ENCODE peak calls at places on chromosomes 5 and 9, in four cellular contexts. E, D, V and U are unnamed samples.

GRCh38 chr5:161105563-161105962 is 253.6 kb upstream of the ATP10B start:
- ATAC-seq in E (no peak), D (no peak), V (no peak), U (peak)

GRCh38 chr9:136507221-136507991 is 24.6 kb upstream of the SEC16A start:
- ATAC-seq in E (no peak), D (no peak), V (no peak), U (no peak)

GRCh38 chr5:13913962-13914361 is 30.5 kb downstream of the DNAH5 start:
- ATAC-seq in E (no peak), D (no peak), V (no peak), U (no peak)

GRCh38 chr5:83553000-83553486 is 81.5 kb downstream of the VCAN start:
- ATAC-seq in E (no peak), D (no peak), V (no peak), U (peak)

GRCh38 chr5:159508344-159508743 is 178.1 kb upstream of the IL12B start:
- ATAC-seq in E (no peak), D (no peak), V (no peak), U (no peak)

GRCh38 chr5:1660037-1660400 is 136.3 kb upstream of the LPCAT1 start:
- ATAC-seq in E (no peak), D (peak), V (no peak), U (no peak)

GRCh38 chr9:116243708-116244107 is 90.1 kb downstream of the PAPPA start:
- ATAC-seq in E (no peak), D (no peak), V (no peak), U (no peak)

GRCh38 chr9:34987160-34988040 is 2.1 kb upstream of the DNAJB5 start:
- ATAC-seq in E (no peak), D (no peak), V (no peak), U (no peak)

GRCh38 chr5:14545890-14546289 is 35.7 kb upstream of the OTULINL start:
- ATAC-seq in E (no peak), D (no peak), V (no peak), U (peak)

GRCh38 chr9:127562841-127563523 is 49.1 kb upstream of the STXBP1 start:
- ATAC-seq in E (no peak), D (peak), V (no peak), U (no peak)

GRCh38 chr5:111227226-111227782 is 3.1 kb downstream of the CAMK4 start:
- ATAC-seq in E (peak), D (no peak), V (no peak), U (no peak)

GRCh38 chr9:95910023-95910706 is 34.7 kb downstream of the ERCC6L2 start:
- ATAC-seq in E (no peak), D (no peak), V (no peak), U (no peak)

GRCh38 chr5:143576721-143577484 is 173.4 kb upstream of the NR3C1 start:
- ATAC-seq in E (no peak), D (no peak), V (no peak), U (no peak)

GRCh38 chr5:146751054-146751453 is 127.5 kb downstream of the PPP2R2B start:
- ATAC-seq in E (no peak), D (peak), V (no peak), U (no peak)

GRCh38 chr5:169081008-169081724 is 219.8 kb downstream of the SLIT3 start:
- ATAC-seq in E (no peak), D (peak), V (no peak), U (no peak)

GRCh38 chr5:132327278-132327959 is 33.2 kb downstream of the SLC22A4 start:
- ATAC-seq in E (no peak), D (no peak), V (no peak), U (no peak)

GRCh38 chr9:107313555-107314096 is 30.5 kb downstream of the RAD23B start:
- ATAC-seq in E (peak), D (no peak), V (no peak), U (no peak)

GRCh38 chr9:116005267-116005666 is 148.3 kb upstream of the PAPPA start:
- ATAC-seq in E (no peak), D (no peak), V (no peak), U (no peak)

GRCh38 chr5:76763136-76763535 is 47.2 kb downstream of the F2R start:
- ATAC-seq in E (peak), D (no peak), V (no peak), U (no peak)

GRCh38 chr9:94743035-94743954 is 16.8 kb downstream of the AOPEP start:
- ATAC-seq in E (no peak), D (peak), V (no peak), U (peak)

GRCh38 chr9:124487491-124488182 is 19.6 kb downstream of the NR5A1 start:
- ATAC-seq in E (no peak), D (no peak), V (no peak), U (no peak)
- TF ChIP-seq POLR2AphosphoS5 in E (no peak), D (no peak), V (no peak), U (no peak)

GRCh38 chr5:81409361-81409760 is 15.4 kb upstream of the ACOT12 start:
- ATAC-seq in E (no peak), D (no peak), V (no peak), U (no peak)
- TF ChIP-seq POLR2AphosphoS5 in E (no peak), D (no peak), V (no peak), U (no peak)

DNA sequence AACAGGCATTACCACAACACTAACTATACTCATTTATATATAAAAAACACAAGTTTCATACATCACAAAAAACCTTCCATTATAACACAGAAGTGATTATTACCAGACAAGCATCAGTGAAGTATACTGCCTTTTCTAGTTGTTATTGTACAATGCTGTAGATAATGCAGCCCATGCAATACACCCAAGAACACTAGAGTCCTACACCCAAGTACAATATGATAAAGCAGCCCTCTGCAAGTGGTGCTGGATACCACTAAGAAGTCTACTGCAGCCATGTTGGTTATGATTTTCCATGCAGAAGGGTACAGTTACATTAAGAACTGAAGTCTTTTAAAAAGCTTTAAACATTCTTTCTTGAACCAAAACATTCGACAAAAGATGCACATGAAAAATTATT is 10.3 kb downstream of the ZFAND5 start:
- ATAC-seq in E (peak), D (no peak), V (no peak), U (no peak)
- TF ChIP-seq POLR2AphosphoS5 in E (peak), D (peak), V (no peak), U (peak)

GRCh38 chr9:130137081-130137869 is 34.9 kb upstream of the NCS1 start:
- ATAC-seq in E (no peak), D (no peak), V (no peak), U (no peak)

GRCh38 chr9:130138791-130139190 is 33.4 kb upstream of the NCS1 start:
- ATAC-seq in E (no peak), D (no peak), V (peak), U (peak)

GRCh38 chr9:130140701-130141100 is 31.5 kb upstream of the NCS1 start:
- ATAC-seq in E (no peak), D (no peak), V (no peak), U (no peak)

GRCh38 chr9:130139251-130139650 is 33.0 kb upstream of the NCS1 start:
- ATAC-seq in E (no peak), D (no peak), V (no peak), U (no peak)

GRCh38 chr9:130137870-130138653 is 34.1 kb upstream of the NCS1 start:
- ATAC-seq in E (no peak), D (no peak), V (peak), U (peak)
- TF ChIP-seq POLR2AphosphoS5 in E (no peak), D (no peak), V (no peak), U (no peak)

GRCh38 chr5:24629798-24630197 is 15.0 kb downstream of the CDH10 start:
- ATAC-seq in E (no peak), D (no peak), V (no peak), U (no peak)
- TF ChIP-seq POLR2AphosphoS5 in E (no peak), D (no peak), V (no peak), U (no peak)

GRCh38 chr9:87147803-87148202 is 200.5 kb upstream of the GAS1 start:
- ATAC-seq in E (no peak), D (no peak), V (no peak), U (no peak)

GRCh38 chr9:87152206-87152605 is 204.9 kb upstream of the GAS1 start:
- ATAC-seq in E (no peak), D (no peak), V (no peak), U (no peak)

GRCh38 chr9:87149794-87150193 is 202.5 kb upstream of the GAS1 start:
- ATAC-seq in E (no peak), D (no peak), V (no peak), U (no peak)

GRCh38 chr9:87148391-87149237 is 201.3 kb upstream of the GAS1 start:
- ATAC-seq in E (no peak), D (no peak), V (no peak), U (peak)
- TF ChIP-seq POLR2AphosphoS5 in E (no peak), D (no peak), V (no peak), U (peak)

GRCh38 chr5:138978085-138978484 is 103.0 kb upstream of the LRRTM2 start:
- ATAC-seq in E (no peak), D (no peak), V (no peak), U (no peak)
- TF ChIP-seq POLR2AphosphoS5 in E (no peak), D (no peak), V (no peak), U (no peak)

GRCh38 chr5:150599917-150600511 is 40.4 kb upstream of the SYNPO start:
- ATAC-seq in E (peak), D (peak), V (peak), U (peak)
- TF ChIP-seq POLR2AphosphoS5 in E (no peak), D (no peak), V (no peak), U (no peak)

GRCh38 chr5:53031695-53032096 is 42.5 kb downstream of the ITGA2 start:
- ATAC-seq in E (no peak), D (peak), V (peak), U (no peak)
- TF ChIP-seq POLR2AphosphoS5 in E (no peak), D (no peak), V (peak), U (no peak)